ENCODE peak calls at places on chromosomes 3 and 15, in eight cellular contexts. One of them, this sample, is unnamed.

GRCh38 chr3:115436767-115437301 is 186.5 kb upstream of the GAP43 start:
- DNase-seq in stimulated activated naive B cell treated with anti-CD40 and anti-IgM and Interleukin-4, amounts not matched to agents 10 μg/mL and 1 μg/mL and 100 μg/mL, for 72 hours: no peak
- DNase-seq in left ventricle myocardium inferior: no peak
- DNase-seq in activated T-cell treated with anti-CD3 and anti-CD28 coated beads for 48 hours: no peak
- DNase-seq in A549: peak
- DNase-seq in coronary artery: no peak
- DNase-seq in cardiac muscle cell: peak
- DNase-seq in LoVo: no peak
- DNase-seq in this sample: peak

GRCh38 chr3:106809633-106810460 is 567.4 kb upstream of the CCDC54 start:
- DNase-seq in coronary artery: no peak
- DNase-seq in LoVo: no peak
- DNase-seq in cardiac muscle cell: peak
- DNase-seq in A549: no peak
- DNase-seq in activated T-cell treated with anti-CD3 and anti-CD28 coated beads for 48 hours: no peak
- DNase-seq in left ventricle myocardium inferior: no peak
- DNase-seq in stimulated activated naive B cell treated with anti-CD40 and anti-IgM and Interleukin-4, amounts not matched to agents 10 μg/mL and 1 μg/mL and 100 μg/mL, for 72 hours: no peak
- DNase-seq in this sample: no peak

GRCh38 chr3:129228891-129229585 is 20.4 kb upstream of the COPG1 start:
- DNase-seq in coronary artery: no peak
- DNase-seq in activated T-cell treated with anti-CD3 and anti-CD28 coated beads for 48 hours: no peak
- DNase-seq in A549: peak
- DNase-seq in stimulated activated naive B cell treated with anti-CD40 and anti-IgM and Interleukin-4, amounts not matched to agents 10 μg/mL and 1 μg/mL and 100 μg/mL, for 72 hours: no peak
- DNase-seq in left ventricle myocardium inferior: peak
- DNase-seq in cardiac muscle cell: peak
- DNase-seq in LoVo: no peak
- DNase-seq in this sample: no peak

GRCh38 chr3:11373235-11373634 is 101.0 kb downstream of the ATG7 start:
- DNase-seq in activated T-cell treated with anti-CD3 and anti-CD28 coated beads for 48 hours: no peak
- DNase-seq in LoVo: no peak
- DNase-seq in A549: no peak
- DNase-seq in left ventricle myocardium inferior: no peak
- DNase-seq in coronary artery: no peak
- DNase-seq in stimulated activated naive B cell treated with anti-CD40 and anti-IgM and Interleukin-4, amounts not matched to agents 10 μg/mL and 1 μg/mL and 100 μg/mL, for 72 hours: no peak
- DNase-seq in cardiac muscle cell: no peak
- DNase-seq in this sample: no peak

GRCh38 chr3:158841387-158841786 is 39.5 kb downstream of the MFSD1 start:
- DNase-seq in left ventricle myocardium inferior: no peak
- DNase-seq in activated T-cell treated with anti-CD3 and anti-CD28 coated beads for 48 hours: no peak
- DNase-seq in coronary artery: no peak
- DNase-seq in stimulated activated naive B cell treated with anti-CD40 and anti-IgM and Interleukin-4, amounts not matched to agents 10 μg/mL and 1 μg/mL and 100 μg/mL, for 72 hours: no peak
- DNase-seq in cardiac muscle cell: no peak
- DNase-seq in LoVo: no peak
- DNase-seq in A549: no peak
- DNase-seq in this sample: no peak

GRCh38 chr3:178454714-178455113 is 81.5 kb upstream of the KCNMB2 start:
- DNase-seq in activated T-cell treated with anti-CD3 and anti-CD28 coated beads for 48 hours: no peak
- DNase-seq in LoVo: no peak
- DNase-seq in left ventricle myocardium inferior: peak
- DNase-seq in stimulated activated naive B cell treated with anti-CD40 and anti-IgM and Interleukin-4, amounts not matched to agents 10 μg/mL and 1 μg/mL and 100 μg/mL, for 72 hours: no peak
- DNase-seq in A549: no peak
- DNase-seq in cardiac muscle cell: peak
- DNase-seq in coronary artery: no peak
- DNase-seq in this sample: no peak

GRCh38 chr3:14256561-14257342 is 78.1 kb downstream of the LSM3 start:
- DNase-seq in coronary artery: no peak
- DNase-seq in activated T-cell treated with anti-CD3 and anti-CD28 coated beads for 48 hours: no peak
- DNase-seq in left ventricle myocardium inferior: no peak
- DNase-seq in A549: no peak
- DNase-seq in cardiac muscle cell: no peak
- DNase-seq in LoVo: no peak
- DNase-seq in stimulated activated naive B cell treated with anti-CD40 and anti-IgM and Interleukin-4, amounts not matched to agents 10 μg/mL and 1 μg/mL and 100 μg/mL, for 72 hours: no peak
- DNase-seq in this sample: no peak

GRCh38 chr15:43505723-43506122 is 11.7 kb upstream of the MAP1A start:
- DNase-seq in left ventricle myocardium inferior: no peak
- DNase-seq in coronary artery: no peak
- DNase-seq in stimulated activated naive B cell treated with anti-CD40 and anti-IgM and Interleukin-4, amounts not matched to agents 10 μg/mL and 1 μg/mL and 100 μg/mL, for 72 hours: no peak
- DNase-seq in A549: no peak
- DNase-seq in cardiac muscle cell: peak
- DNase-seq in LoVo: no peak
- DNase-seq in activated T-cell treated with anti-CD3 and anti-CD28 coated beads for 48 hours: no peak
- DNase-seq in this sample: no peak

GRCh38 chr15:56428821-56429458 is 36.0 kb downstream of the MNS1 start:
- DNase-seq in LoVo: peak
- DNase-seq in stimulated activated naive B cell treated with anti-CD40 and anti-IgM and Interleukin-4, amounts not matched to agents 10 μg/mL and 1 μg/mL and 100 μg/mL, for 72 hours: no peak
- DNase-seq in coronary artery: no peak
- DNase-seq in activated T-cell treated with anti-CD3 and anti-CD28 coated beads for 48 hours: no peak
- DNase-seq in left ventricle myocardium inferior: no peak
- DNase-seq in A549: peak
- DNase-seq in cardiac muscle cell: peak
- DNase-seq in this sample: peak

GRCh38 chr3:146543461-146544012 is 870 bp downstream of the PLSCR1 start:
- DNase-seq in LoVo: peak
- DNase-seq in A549: no peak
- DNase-seq in left ventricle myocardium inferior: no peak
- DNase-seq in cardiac muscle cell: peak
- DNase-seq in stimulated activated naive B cell treated with anti-CD40 and anti-IgM and Interleukin-4, amounts not matched to agents 10 μg/mL and 1 μg/mL and 100 μg/mL, for 72 hours: no peak
- DNase-seq in activated T-cell treated with anti-CD3 and anti-CD28 coated beads for 48 hours: no peak
- DNase-seq in coronary artery: no peak
- DNase-seq in this sample: no peak

GRCh38 chr3:159936541-159936940 is 52.1 kb upstream of the IL12A start:
- DNase-seq in stimulated activated naive B cell treated with anti-CD40 and anti-IgM and Interleukin-4, amounts not matched to agents 10 μg/mL and 1 μg/mL and 100 μg/mL, for 72 hours: no peak
- DNase-seq in activated T-cell treated with anti-CD3 and anti-CD28 coated beads for 48 hours: no peak
- DNase-seq in LoVo: no peak
- DNase-seq in A549: no peak
- DNase-seq in cardiac muscle cell: no peak
- DNase-seq in coronary artery: no peak
- DNase-seq in left ventricle myocardium inferior: no peak
- DNase-seq in this sample: no peak

GRCh38 chr15:44811347-44811746 is 75.0 kb downstream of the TRIM69 start:
- DNase-seq in A549: peak
- DNase-seq in left ventricle myocardium inferior: no peak
- DNase-seq in stimulated activated naive B cell treated with anti-CD40 and anti-IgM and Interleukin-4, amounts not matched to agents 10 μg/mL and 1 μg/mL and 100 μg/mL, for 72 hours: no peak
- DNase-seq in activated T-cell treated with anti-CD3 and anti-CD28 coated beads for 48 hours: no peak
- DNase-seq in cardiac muscle cell: no peak
- DNase-seq in LoVo: peak
- DNase-seq in coronary artery: no peak
- DNase-seq in this sample: no peak

GRCh38 chr15:40046721-40047412 is 7.9 kb upstream of the SRP14 start:
- DNase-seq in cardiac muscle cell: peak
- DNase-seq in A549: peak
- DNase-seq in activated T-cell treated with anti-CD3 and anti-CD28 coated beads for 48 hours: no peak
- DNase-seq in coronary artery: peak
- DNase-seq in left ventricle myocardium inferior: no peak
- DNase-seq in stimulated activated naive B cell treated with anti-CD40 and anti-IgM and Interleukin-4, amounts not matched to agents 10 μg/mL and 1 μg/mL and 100 μg/mL, for 72 hours: no peak
- DNase-seq in LoVo: no peak
- DNase-seq in this sample: no peak

GRCh38 chr3:138376663-138377062 is 28.3 kb downstream of the MRAS start:
- DNase-seq in left ventricle myocardium inferior: no peak
- DNase-seq in stimulated activated naive B cell treated with anti-CD40 and anti-IgM and Interleukin-4, amounts not matched to agents 10 μg/mL and 1 μg/mL and 100 μg/mL, for 72 hours: no peak
- DNase-seq in LoVo: no peak
- DNase-seq in activated T-cell treated with anti-CD3 and anti-CD28 coated beads for 48 hours: no peak
- DNase-seq in A549: no peak
- DNase-seq in cardiac muscle cell: no peak
- DNase-seq in coronary artery: no peak
- DNase-seq in this sample: no peak

GRCh38 chr3:23888617-23889228 is 28.1 kb downstream of the NKIRAS1 start:
- DNase-seq in coronary artery: no peak
- DNase-seq in A549: peak
- DNase-seq in cardiac muscle cell: peak
- DNase-seq in LoVo: peak
- DNase-seq in activated T-cell treated with anti-CD3 and anti-CD28 coated beads for 48 hours: no peak
- DNase-seq in stimulated activated naive B cell treated with anti-CD40 and anti-IgM and Interleukin-4, amounts not matched to agents 10 μg/mL and 1 μg/mL and 100 μg/mL, for 72 hours: no peak
- DNase-seq in left ventricle myocardium inferior: no peak
- DNase-seq in this sample: peak

GRCh38 chr3:196969001-196969659 is 497 bp upstream of the PIGZ start:
- DNase-seq in left ventricle myocardium inferior: peak
- DNase-seq in activated T-cell treated with anti-CD3 and anti-CD28 coated beads for 48 hours: peak
- DNase-seq in cardiac muscle cell: no peak
- DNase-seq in A549: no peak
- DNase-seq in LoVo: no peak
- DNase-seq in stimulated activated naive B cell treated with anti-CD40 and anti-IgM and Interleukin-4, amounts not matched to agents 10 μg/mL and 1 μg/mL and 100 μg/mL, for 72 hours: peak
- DNase-seq in coronary artery: no peak
- DNase-seq in this sample: no peak

GRCh38 chr3:149080011-149080698 is 6.2 kb downstream of the HLTF start:
- DNase-seq in stimulated activated naive B cell treated with anti-CD40 and anti-IgM and Interleukin-4, amounts not matched to agents 10 μg/mL and 1 μg/mL and 100 μg/mL, for 72 hours: no peak
- DNase-seq in A549: no peak
- DNase-seq in cardiac muscle cell: peak
- DNase-seq in coronary artery: no peak
- DNase-seq in activated T-cell treated with anti-CD3 and anti-CD28 coated beads for 48 hours: no peak
- DNase-seq in left ventricle myocardium inferior: no peak
- DNase-seq in LoVo: no peak
- DNase-seq in this sample: no peak

GRCh38 chr3:33858131-33858530 is 59.7 kb downstream of the PDCD6IP start:
- DNase-seq in coronary artery: no peak
- DNase-seq in left ventricle myocardium inferior: no peak
- DNase-seq in LoVo: no peak
- DNase-seq in stimulated activated naive B cell treated with anti-CD40 and anti-IgM and Interleukin-4, amounts not matched to agents 10 μg/mL and 1 μg/mL and 100 μg/mL, for 72 hours: no peak
- DNase-seq in cardiac muscle cell: no peak
- DNase-seq in A549: no peak
- DNase-seq in activated T-cell treated with anti-CD3 and anti-CD28 coated beads for 48 hours: no peak
- DNase-seq in this sample: no peak

GRCh38 chr3:177179281-177180067 is 17.8 kb downstream of the TBL1XR1 start:
- DNase-seq in A549: no peak
- DNase-seq in cardiac muscle cell: no peak
- DNase-seq in left ventricle myocardium inferior: no peak
- DNase-seq in stimulated activated naive B cell treated with anti-CD40 and anti-IgM and Interleukin-4, amounts not matched to agents 10 μg/mL and 1 μg/mL and 100 μg/mL, for 72 hours: no peak
- DNase-seq in LoVo: no peak
- DNase-seq in activated T-cell treated with anti-CD3 and anti-CD28 coated beads for 48 hours: no peak
- DNase-seq in coronary artery: no peak
- DNase-seq in this sample: no peak

GRCh38 chr3:177300039-177300833 is 103.0 kb upstream of the TBL1XR1 start:
- DNase-seq in activated T-cell treated with anti-CD3 and anti-CD28 coated beads for 48 hours: no peak
- DNase-seq in cardiac muscle cell: peak
- DNase-seq in LoVo: peak
- DNase-seq in stimulated activated naive B cell treated with anti-CD40 and anti-IgM and Interleukin-4, amounts not matched to agents 10 μg/mL and 1 μg/mL and 100 μg/mL, for 72 hours: peak
- DNase-seq in left ventricle myocardium inferior: no peak
- DNase-seq in A549: peak
- DNase-seq in coronary artery: no peak
- DNase-seq in this sample: no peak

GRCh38 chr3:100096866-100097265 is 17.4 kb downstream of the FILIP1L start:
- DNase-seq in stimulated activated naive B cell treated with anti-CD40 and anti-IgM and Interleukin-4, amounts not matched to agents 10 μg/mL and 1 μg/mL and 100 μg/mL, for 72 hours: no peak
- DNase-seq in cardiac muscle cell: no peak
- DNase-seq in activated T-cell treated with anti-CD3 and anti-CD28 coated beads for 48 hours: no peak
- DNase-seq in A549: no peak
- DNase-seq in left ventricle myocardium inferior: no peak
- DNase-seq in LoVo: no peak
- DNase-seq in coronary artery: no peak
- DNase-seq in this sample: no peak

GRCh38 chr15:40034186-40034946 is 4.6 kb downstream of the SRP14 start:
- DNase-seq in coronary artery: no peak
- DNase-seq in left ventricle myocardium inferior: no peak
- DNase-seq in LoVo: no peak
- DNase-seq in activated T-cell treated with anti-CD3 and anti-CD28 coated beads for 48 hours: no peak
- DNase-seq in cardiac muscle cell: no peak
- DNase-seq in stimulated activated naive B cell treated with anti-CD40 and anti-IgM and Interleukin-4, amounts not matched to agents 10 μg/mL and 1 μg/mL and 100 μg/mL, for 72 hours: no peak
- DNase-seq in A549: no peak
- DNase-seq in this sample: no peak

GRCh38 chr15:45648521-45649200 is 13.8 kb downstream of the SQOR start:
- DNase-seq in stimulated activated naive B cell treated with anti-CD40 and anti-IgM and Interleukin-4, amounts not matched to agents 10 μg/mL and 1 μg/mL and 100 μg/mL, for 72 hours: no peak
- DNase-seq in coronary artery: no peak
- DNase-seq in cardiac muscle cell: peak
- DNase-seq in LoVo: peak
- DNase-seq in A549: peak
- DNase-seq in left ventricle myocardium inferior: no peak
- DNase-seq in activated T-cell treated with anti-CD3 and anti-CD28 coated beads for 48 hours: no peak
- DNase-seq in this sample: no peak

GRCh38 chr3:121295966-121296365 is 249.8 kb downstream of the POLQ start:
- DNase-seq in activated T-cell treated with anti-CD3 and anti-CD28 coated beads for 48 hours: no peak
- DNase-seq in LoVo: no peak
- DNase-seq in A549: no peak
- DNase-seq in coronary artery: no peak
- DNase-seq in stimulated activated naive B cell treated with anti-CD40 and anti-IgM and Interleukin-4, amounts not matched to agents 10 μg/mL and 1 μg/mL and 100 μg/mL, for 72 hours: no peak
- DNase-seq in left ventricle myocardium inferior: no peak
- DNase-seq in cardiac muscle cell: no peak
- DNase-seq in this sample: no peak

GRCh38 chr3:86629511-86629910 is 361.4 kb downstream of the VGLL3 start:
- DNase-seq in stimulated activated naive B cell treated with anti-CD40 and anti-IgM and Interleukin-4, amounts not matched to agents 10 μg/mL and 1 μg/mL and 100 μg/mL, for 72 hours: no peak
- DNase-seq in cardiac muscle cell: no peak
- DNase-seq in A549: no peak
- DNase-seq in coronary artery: no peak
- DNase-seq in left ventricle myocardium inferior: no peak
- DNase-seq in activated T-cell treated with anti-CD3 and anti-CD28 coated beads for 48 hours: no peak
- DNase-seq in LoVo: no peak
- DNase-seq in this sample: no peak

This sample was measured in NCI-H460.